ENCODE peak calls at places on chromosomes 1 and 21, in eight cellular contexts. U, H, Z, L, O, Q, W and T are unnamed samples.

GRCh38 chr1:205772607-205773032 is 2.7 kb downstream of the RAB29 start:
- DNase-seq in O (no peak), H (no peak), L (no peak), W (no peak), Z (no peak), U (peak; percentile 67), Q (no peak), T (no peak)

GRCh38 chr1:156140879-156141707 is 12.3 kb upstream of the SEMA4A start:
- DNase-seq in W (no peak), O (no peak), U (peak; percentile 48), H (no peak), Z (peak; percentile 53), L (peak; percentile 65), Q (no peak), T (no peak)

GRCh38 chr1:244197851-244198375 is 146.8 kb downstream of the ZBTB18 start:
- DNase-seq in Q (no peak), W (no peak), H (no peak), O (no peak), L (no peak), U (peak; percentile 11), Z (no peak), T (no peak)

GRCh38 chr1:115313173-115313572 is 24.9 kb downstream of the NGF start:
- DNase-seq in H (no peak), O (no peak), Q (no peak), L (no peak), U (no peak), Z (no peak), W (no peak), T (no peak)

GRCh38 chr1:77858725-77859124 is 29.7 kb upstream of the NEXN start:
- DNase-seq in Z (no peak), H (no peak), L (no peak), Q (no peak), U (no peak), O (no peak), W (no peak), T (no peak)

GRCh38 chr1:2412395-2412772 is at the start of gene PEX10:
- DNase-seq in Q (peak; percentile 99), U (peak; percentile 91), H (peak; percentile 98), Z (peak; percentile 88), O (peak; percentile 99), W (peak; percentile 100), L (peak; percentile 98), T (peak; percentile 70)

GRCh38 chr1:66607458-66607857 is 73.5 kb downstream of the SGIP1 start:
- DNase-seq in H (no peak), U (no peak), Z (no peak), Q (no peak), W (no peak), O (no peak), L (no peak), T (no peak)

GRCh38 chr1:1763657-1764621 is 14.3 kb downstream of the NADK start:
- DNase-seq in U (no peak), Z (peak; percentile 57), Q (no peak), L (peak; percentile 98), O (no peak), H (no peak), W (peak; percentile 95), T (no peak)

GRCh38 chr1:243763806-243764205 is 86.2 kb downstream of the AKT3 start:
- DNase-seq in U (no peak), O (no peak), L (no peak), H (no peak), W (no peak), Z (no peak), Q (no peak), T (no peak)

GRCh38 chr21:42238185-42238934 is 19.4 kb downstream of the ABCG1 start:
- DNase-seq in Z (no peak), W (no peak), U (no peak), L (no peak), Q (no peak), O (no peak), H (no peak), T (no peak)

GRCh38 chr1:234598974-234599616 is 10.9 kb downstream of the IRF2BP2 start:
- DNase-seq in Q (no peak), O (no peak), W (no peak), U (no peak), Z (peak; percentile 40), H (no peak), L (peak; percentile 80), T (no peak)

GRCh38 chr21:35933466-35933865 is 126.9 kb downstream of the SETD4 start:
- DNase-seq in Z (peak; percentile 96), Q (no peak), W (no peak), L (peak; percentile 9), O (peak; percentile 92), H (peak; percentile 66), U (peak; percentile 86), T (peak; percentile 22)
- TF ChIP-seq CTCF in Z (peak; percentile 53), Q (no peak), W (no peak), L (no peak), O (no peak), H (peak; percentile 22), U (peak; percentile 44), T (peak; percentile 47)

GRCh38 chr1:202157945-202158344 is 2.5 kb downstream of the PTPN7 start:
- DNase-seq in O (no peak), U (no peak), L (no peak), H (no peak), W (no peak), Q (no peak), Z (no peak), T (no peak)

GRCh38 chr1:202160377-202160940 is at the start of gene PTPN7:
- DNase-seq in U (no peak), O (no peak), Z (no peak), H (no peak), W (peak; percentile 84), L (no peak), Q (peak; percentile 88), T (no peak)

GRCh38 chr1:202156590-202156989 is 3.8 kb downstream of the PTPN7 start:
- DNase-seq in O (no peak), U (no peak), Q (no peak), Z (no peak), L (no peak), W (no peak), H (no peak), T (no peak)

GRCh38 chr1:202159534-202160371 is 649 bp downstream of the PTPN7 start:
- DNase-seq in Q (peak; percentile 43), H (no peak), Z (no peak), U (no peak), W (no peak), O (no peak), L (peak; percentile 15), T (no peak)

DNA sequence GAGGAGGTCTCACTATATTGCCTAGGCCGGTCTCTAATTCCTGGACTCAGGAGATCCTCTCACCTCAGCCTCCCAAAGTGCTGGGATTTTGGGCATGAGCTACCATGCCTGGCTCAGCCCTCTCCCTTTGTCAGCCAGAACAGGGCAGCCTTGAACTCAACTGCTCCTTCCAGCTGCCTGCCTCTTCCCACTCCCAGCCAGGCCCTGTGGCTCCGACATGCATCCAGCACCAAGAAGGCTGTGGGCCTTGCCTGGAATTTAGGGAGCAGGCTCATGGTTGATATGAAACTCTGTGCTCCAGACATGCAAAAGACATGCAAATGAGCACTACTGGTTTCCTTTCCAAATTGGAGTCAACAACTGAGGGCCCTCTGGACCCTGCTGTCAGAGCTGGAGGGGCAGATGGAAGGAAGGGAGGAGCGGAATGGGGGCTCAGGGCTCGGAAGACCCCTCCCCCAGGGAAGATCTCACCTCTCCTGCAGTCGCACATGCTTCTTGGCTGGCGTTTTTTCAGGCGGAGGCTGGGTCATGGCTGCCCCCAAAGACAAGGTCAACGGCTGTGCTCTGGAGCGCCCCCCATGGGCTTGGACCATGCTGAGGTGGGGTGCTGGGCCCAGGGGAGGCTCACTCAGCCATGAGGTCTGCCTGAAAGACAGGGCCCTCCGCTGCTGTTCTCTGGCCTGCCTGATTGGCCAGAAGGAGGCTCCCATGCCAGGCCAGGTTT is 1.4 kb downstream of the PTPN7 start:
- DNase-seq in L (no peak), U (no peak), H (no peak), Q (no peak), O (no peak), W (peak; percentile 59), Z (no peak), T (no peak)
- TF ChIP-seq CTCF in L (no peak), U (no peak), H (no peak), Q (no peak), O (no peak), W (no peak), Z (no peak), T (no peak)

GRCh38 chr1:32361674-32362473 is 411 bp downstream of the FAM229A start:
- DNase-seq in Z (peak; percentile 34), H (peak; percentile 70), O (no peak), U (no peak), W (peak; percentile 78), L (peak; percentile 80), Q (peak; percentile 72), T (no peak)
- TF ChIP-seq CTCF in Z (peak; percentile 12), H (peak; percentile 41), O (peak; percentile 47), U (no peak), W (peak; percentile 45), L (no peak), Q (no peak), T (peak; percentile 44)

GRCh38 chr1:160058087-160058486 is 11.9 kb downstream of the KCNJ10 start:
- DNase-seq in U (no peak), H (no peak), Q (no peak), W (no peak), O (no peak), L (no peak), Z (peak; percentile 23), T (no peak)
- TF ChIP-seq CTCF in U (no peak), H (peak; percentile 23), Q (no peak), W (peak; percentile 25), O (no peak), L (no peak), Z (peak; percentile 48), T (peak; percentile 36)

DNA sequence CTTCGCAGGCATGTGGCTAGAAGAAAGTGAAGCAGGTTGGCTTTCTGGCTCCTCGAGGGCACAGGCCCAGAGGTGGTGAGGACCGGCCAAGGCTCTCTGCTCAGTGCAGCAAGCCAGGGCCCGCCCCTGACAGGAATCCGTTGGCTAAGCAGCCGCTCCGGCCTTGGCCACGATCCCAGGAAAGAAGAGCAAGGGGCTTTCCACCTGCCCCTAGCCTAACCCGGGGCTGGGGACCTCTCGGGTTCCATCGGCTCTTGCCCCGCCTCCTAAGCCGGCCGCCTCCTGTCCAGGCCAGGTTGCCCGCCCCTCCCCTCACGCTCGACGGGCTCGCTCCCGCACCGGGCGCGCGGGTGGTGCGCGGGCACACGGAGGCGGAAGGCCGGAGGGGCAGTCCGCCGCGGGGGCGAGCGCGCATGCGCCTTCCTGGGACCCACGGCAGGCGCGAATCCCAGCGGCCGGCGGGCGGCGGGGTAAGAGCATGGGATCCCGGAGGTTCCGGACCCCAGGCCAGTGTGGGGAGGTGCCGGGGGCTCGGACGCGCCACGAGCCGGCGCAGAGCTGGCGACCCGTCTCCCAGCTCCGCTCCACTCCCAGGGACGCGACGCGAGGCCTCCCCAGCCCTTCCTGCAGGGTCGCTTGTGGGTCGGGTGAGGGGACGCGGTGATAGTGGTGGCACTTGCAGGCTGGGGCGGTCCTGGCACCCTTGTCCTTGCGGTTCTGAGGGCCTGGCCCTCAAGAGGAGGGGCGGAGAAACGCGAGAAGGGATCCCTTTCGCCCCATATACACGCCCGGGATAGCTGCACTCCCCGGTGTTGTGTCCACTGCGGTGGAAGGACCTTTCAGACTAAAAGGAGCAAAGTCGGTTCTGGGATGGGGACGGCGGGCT is at the start of gene ALG6:
- DNase-seq in O (peak; percentile 96), H (peak; percentile 94), L (peak; percentile 97), Q (peak; percentile 99), U (peak; percentile 87), W (peak; percentile 98), Z (peak; percentile 84), T (peak; percentile 66)
- TF ChIP-seq CTCF in O (peak; percentile 33), H (no peak), L (no peak), Q (no peak), U (peak; percentile 14), W (no peak), Z (no peak), T (no peak)

GRCh38 chr1:212950243-212951057 is at the start of gene VASH2:
- DNase-seq in O (no peak), L (peak; percentile 70), Q (peak; percentile 88), W (peak; percentile 84), H (peak; percentile 86), U (peak; percentile 74), Z (peak; percentile 59), T (peak; percentile 34)
- TF ChIP-seq CTCF in O (no peak), L (no peak), Q (no peak), W (no peak), H (no peak), U (no peak), Z (no peak), T (no peak)